ENCODE peak calls at places on chromosomes 12 and 14, in eight cellular contexts. I is HEK293T; V is activated CD4-positive, alpha-beta T cell treated with anti-CD3 and anti-CD28 coated beads for 24 hours; O is germinal center; Q is heart left ventricle; T is ureter; K is OCI-M1; E is effector memory CD4-positive, alpha-beta T cell. U is an unnamed sample.

GRCh38 chr14:59081680-59082079 is 106.8 kb upstream of the DAAM1 start:
- DNase-seq in T (no peak), K (peak), Q (no peak), E (no peak), I (no peak), V (no peak), O (no peak), U (no peak)

GRCh38 chr12:40198601-40199000 is 26.2 kb upstream of the LRRK2 start:
- DNase-seq in T (no peak), K (no peak), O (no peak), E (no peak), Q (no peak), I (no peak), V (no peak), U (no peak)

GRCh38 chr12:31833541-31833840 is 104.7 kb upstream of the AMN1 start:
- DNase-seq in K (no peak), V (no peak), T (no peak), E (no peak), O (no peak), Q (no peak), I (no peak), U (no peak)

GRCh38 chr12:13046914-13047472 is 2.8 kb downstream of the FAM234B start:
- DNase-seq in K (no peak), V (no peak), T (no peak), O (no peak), I (no peak), Q (no peak), E (no peak), U (no peak)

GRCh38 chr12:79978692-79979091 is 43.8 kb upstream of the PPP1R12A start:
- DNase-seq in T (no peak), Q (no peak), O (no peak), I (no peak), V (no peak), K (no peak), E (no peak), U (no peak)

GRCh38 chr12:30764251-30764650 is 9.5 kb upstream of the CAPRIN2 start:
- DNase-seq in E (no peak), O (no peak), K (no peak), I (no peak), V (no peak), T (no peak), Q (no peak), U (no peak)

GRCh38 chr14:60651051-60651935 is 2.0 kb upstream of the SIX1 start:
- DNase-seq in I (no peak), K (no peak), O (no peak), T (no peak), V (no peak), Q (no peak), E (no peak), U (no peak)

GRCh38 chr12:107092669-107093546 is 441 bp downstream of the CRY1 start:
- DNase-seq in Q (peak), O (no peak), V (peak), K (peak), E (peak), I (peak), T (peak), U (no peak)

GRCh38 chr12:113169697-113170096 is 15.6 kb downstream of the DDX54 start:
- DNase-seq in T (no peak), O (no peak), Q (no peak), V (no peak), E (no peak), I (no peak), K (no peak), U (no peak)

GRCh38 chr12:41310367-41310766 is 122.2 kb downstream of the PDZRN4 start:
- DNase-seq in T (no peak), O (no peak), E (no peak), V (no peak), K (no peak), Q (no peak), I (no peak), U (no peak)

GRCh38 chr12:12807970-12808702 is 5.0 kb upstream of the DDX47 start:
- DNase-seq in O (peak), K (no peak), E (peak), T (no peak), Q (peak), V (no peak), I (no peak), U (peak)

GRCh38 chr14:61145258-61145902 is 135.8 kb downstream of the TMEM30B start:
- DNase-seq in K (no peak), I (no peak), V (no peak), O (no peak), T (no peak), E (no peak), Q (no peak), U (no peak)

GRCh38 chr14:54901380-54902142 is 1.1 kb downstream of the GCH1 start:
- DNase-seq in V (no peak), T (peak), E (peak), I (no peak), O (no peak), K (no peak), Q (no peak), U (peak)

GRCh38 chr12:107759410-107759809 is 1.5 kb downstream of the PRDM4 start:
- DNase-seq in O (no peak), K (peak), Q (no peak), E (no peak), T (no peak), V (peak), I (peak), U (peak)

GRCh38 chr14:21534576-21534975 is 8.4 kb upstream of the SALL2 start:
- DNase-seq in E (no peak), K (no peak), O (no peak), T (no peak), Q (no peak), V (no peak), I (no peak), U (no peak)

GRCh38 chr12:44876554-44877275 is 600 bp upstream of the NELL2 start:
- DNase-seq in I (peak), V (no peak), Q (no peak), O (peak), K (no peak), T (no peak), E (peak), U (peak)

GRCh38 chr12:78916845-78917480 is 52.4 kb downstream of the SYT1 start:
- DNase-seq in E (no peak), I (no peak), O (no peak), K (no peak), T (no peak), Q (no peak), V (no peak), U (no peak)

GRCh38 chr12:57461326-57461903 is 1.8 kb downstream of the GLI1 start:
- DNase-seq in E (no peak), Q (peak), O (peak), T (peak), K (peak), V (no peak), I (peak), U (peak)

GRCh38 chr12:93612719-93613228 is 40.3 kb downstream of the SOCS2 start:
- DNase-seq in T (no peak), V (no peak), E (no peak), K (no peak), Q (no peak), I (no peak), O (no peak), U (no peak)

GRCh38 chr12:60230103-60230502 is 634.3 kb downstream of the SLC16A7 start:
- DNase-seq in V (no peak), T (no peak), Q (no peak), O (no peak), K (no peak), I (no peak), E (no peak), U (no peak)

GRCh38 chr12:108358580-108358965 is 19.5 kb upstream of the CMKLR1 start:
- DNase-seq in T (no peak), V (no peak), K (no peak), Q (no peak), I (no peak), O (no peak), E (no peak), U (no peak)

GRCh38 chr12:56994231-56994746 is 12.1 kb downstream of the ZBTB39 start:
- DNase-seq in Q (no peak), I (no peak), V (no peak), K (no peak), E (no peak), T (no peak), O (no peak), U (no peak)

GRCh38 chr12:7210642-7211151 is 21.2 kb downstream of the PEX5 start:
- DNase-seq in E (no peak), T (no peak), K (no peak), V (no peak), Q (no peak), O (no peak), I (no peak), U (no peak)

GRCh38 chr14:21498540-21499526 is 12.3 kb downstream of the METTL3 start:
- DNase-seq in E (no peak), K (peak), T (no peak), O (peak), I (peak), Q (no peak), V (no peak), U (peak)

GRCh38 chr12:110020956-110021355 is 21.7 kb downstream of the ANKRD13A start:
- DNase-seq in I (no peak), Q (no peak), O (no peak), K (no peak), E (no peak), V (no peak), T (no peak), U (no peak)

GRCh38 chr12:19243577-19243976 is 114.0 kb downstream of the PLEKHA5 start:
- DNase-seq in Q (no peak), E (no peak), T (no peak), O (no peak), I (no peak), K (no peak), V (no peak), U (no peak)

GRCh38 chr14:94748667-94749347 is 21.1 kb downstream of the GSC start:
- DNase-seq in Q (no peak), E (no peak), T (no peak), O (peak), V (no peak), K (peak), I (peak), U (peak)

GRCh38 chr12:45200497-45201043 is 15.3 kb upstream of the ANO6 start:
- DNase-seq in I (no peak), O (no peak), Q (no peak), K (peak), T (no peak), E (no peak), V (no peak), U (no peak)

GRCh38 chr12:95417372-95417771 is 56.6 kb upstream of the METAP2 start:
- DNase-seq in E (no peak), Q (no peak), V (no peak), O (no peak), T (no peak), K (no peak), I (no peak), U (peak)

GRCh38 chr12:120161852-120162251 is 32.7 kb downstream of the GCN1 start:
- DNase-seq in E (no peak), O (no peak), I (no peak), T (no peak), Q (no peak), K (no peak), V (no peak), U (no peak)